ENCODE peak calls at places on chromosome 5, in five cellular contexts. D is heart right ventricle, E is Panc1, F is left ventricle myocardium inferior, Q is lung. Z is an unnamed sample. For H3K4me1, the result is how much of the 10 kb centered on the place peaks cover.

GRCh38 chr5:110055301-110055700 is 365.6 kb downstream of the MAN2A1 start:
- DNase-seq in Q (no peak), D (no peak), E (no peak), F (no peak), Z (no peak)

GRCh38 chr5:127029513-127030258 is 672 bp downstream of the MARCHF3 start:
- DNase-seq in D (peak), F (peak), E (no peak), Q (peak), Z (peak)

GRCh38 chr5:28249771-28250415 is 1211.5 kb upstream of the CDH9 start:
- DNase-seq in D (no peak), E (no peak), Q (no peak), F (no peak), Z (no peak)

GRCh38 chr5:158609729-158610128 is 490.0 kb downstream of the EBF1 start:
- DNase-seq in F (no peak), Q (no peak), E (no peak), D (no peak), Z (no peak)

GRCh38 chr5:149228610-149229297 is 42.9 kb upstream of the AFAP1L1 start:
- DNase-seq in F (no peak), D (peak), E (peak), Q (peak), Z (peak)

GRCh38 chr5:34564706-34565235 is 91.4 kb upstream of the RAI14 start:
- DNase-seq in F (peak), Q (no peak), D (peak), E (no peak), Z (peak)

GRCh38 chr5:67300321-67300720 is 103.7 kb upstream of the CD180 start:
- DNase-seq in E (no peak), F (no peak), Q (no peak), D (no peak), Z (no peak)

GRCh38 chr5:67059747-67060490 is 136.7 kb downstream of the CD180 start:
- DNase-seq in Q (no peak), D (no peak), F (no peak), E (no peak), Z (no peak)

GRCh38 chr5:177176175-177176704 is 42.7 kb downstream of the NSD1 start:
- DNase-seq in E (no peak), Q (no peak), F (no peak), D (no peak), Z (no peak)

GRCh38 chr5:73031839-73032238 is 76.0 kb downstream of the FCHO2 start:
- DNase-seq in D (peak), F (no peak), Q (no peak), E (no peak), Z (peak)

GRCh38 chr5:54357371-54358058 is 47.1 kb upstream of the ARL15 start:
- DNase-seq in Q (no peak), E (no peak), D (no peak), F (no peak), Z (no peak)

GRCh38 chr5:60453186-60453976 is 246.6 kb downstream of the DEPDC1B start:
- DNase-seq in D (no peak), E (no peak), Q (no peak), F (no peak), Z (no peak)

GRCh38 chr5:88734191-88734640 is 148.8 kb downstream of the MEF2C start:
- DNase-seq in Q (no peak), D (peak), E (no peak), F (no peak), Z (peak)

GRCh38 chr5:172429201-172429940 is 25.0 kb downstream of the SH3PXD2B start:
- DNase-seq in Q (peak), D (peak), E (no peak), F (no peak), Z (peak)

GRCh38 chr5:172426086-172426485 is 28.2 kb downstream of the SH3PXD2B start:
- DNase-seq in E (no peak), F (no peak), Q (no peak), D (no peak), Z (no peak)

GRCh38 chr5:172427202-172427601 is 27.1 kb downstream of the SH3PXD2B start:
- DNase-seq in Q (no peak), E (no peak), D (no peak), F (no peak), Z (no peak)

GRCh38 chr5:172430354-172430753 is 24.0 kb downstream of the SH3PXD2B start:
- DNase-seq in F (no peak), D (no peak), E (no peak), Q (no peak), Z (no peak)

GRCh38 chr5:172428224-172429166 is 25.8 kb downstream of the SH3PXD2B start:
- DNase-seq in F (no peak), E (no peak), Q (no peak), D (no peak), Z (no peak)
- H3K4me1 ChIP-seq in F (under half), E (under half), Q (under half), D (under half), Z (half or more)

GRCh38 chr5:107671742-107672211 is 1.0 kb upstream of the EFNA5 start:
- DNase-seq in F (peak), E (no peak), D (no peak), Q (no peak), Z (no peak)
- H3K27ac ChIP-seq in F (peak), E (peak), D (peak), Q (peak), Z (no peak)

DNA sequence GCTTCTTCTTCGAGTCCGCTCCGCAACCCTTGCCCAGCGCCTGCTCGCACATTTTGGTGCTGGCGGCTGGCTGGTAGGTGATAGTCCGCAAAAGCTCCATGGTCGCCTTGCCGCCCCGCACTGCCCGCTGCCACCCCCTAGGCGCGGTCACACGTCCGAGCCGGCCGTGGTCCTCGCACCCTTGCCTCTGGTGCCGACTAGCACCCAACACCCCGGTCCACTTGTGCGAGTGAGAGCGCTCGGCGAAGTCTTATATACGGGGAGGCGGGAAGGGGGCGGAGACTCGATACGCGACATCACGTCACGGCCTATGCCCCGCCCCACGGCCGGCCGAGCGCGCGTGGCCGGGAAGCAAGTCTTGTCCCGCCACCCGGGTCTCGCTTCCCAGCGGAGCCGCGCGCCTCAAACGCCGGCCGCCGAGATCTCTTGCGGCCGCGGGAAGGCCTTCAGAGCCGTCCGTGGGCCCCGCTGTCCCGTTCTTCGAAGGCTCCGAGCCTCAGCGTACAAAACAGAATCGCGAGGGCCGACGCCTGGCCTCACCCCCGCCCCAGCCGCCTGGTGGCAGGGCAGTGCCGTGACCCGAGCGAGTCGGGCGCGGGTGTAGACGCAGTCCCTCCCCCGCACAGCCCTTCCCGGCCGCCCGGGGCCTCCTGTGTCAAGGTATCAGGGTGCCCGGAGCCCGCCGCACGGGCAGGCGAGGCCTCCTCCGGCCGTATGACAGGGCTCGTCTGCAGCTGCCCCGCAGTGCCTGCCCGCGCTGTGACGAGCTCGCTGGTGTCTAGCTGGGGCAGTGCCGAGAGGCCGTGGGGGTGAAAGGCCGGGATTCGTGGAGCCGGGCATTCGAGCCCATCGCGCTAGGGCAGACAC is at the start of gene PLK2:
- DNase-seq in F (peak), D (peak), Q (peak), E (peak), Z (peak)
- TF ChIP-seq CTCF in F (peak), D (peak), Q (peak), E (no peak), Z (no peak)

GRCh38 chr5:174453690-174454089 is 270.7 kb upstream of the MSX2 start:
- DNase-seq in E (no peak), F (no peak), D (no peak), Q (no peak), Z (no peak)
- H3K4me1 ChIP-seq in E (under half), F (under half), D (under half), Q (under half), Z (under half)

DNA sequence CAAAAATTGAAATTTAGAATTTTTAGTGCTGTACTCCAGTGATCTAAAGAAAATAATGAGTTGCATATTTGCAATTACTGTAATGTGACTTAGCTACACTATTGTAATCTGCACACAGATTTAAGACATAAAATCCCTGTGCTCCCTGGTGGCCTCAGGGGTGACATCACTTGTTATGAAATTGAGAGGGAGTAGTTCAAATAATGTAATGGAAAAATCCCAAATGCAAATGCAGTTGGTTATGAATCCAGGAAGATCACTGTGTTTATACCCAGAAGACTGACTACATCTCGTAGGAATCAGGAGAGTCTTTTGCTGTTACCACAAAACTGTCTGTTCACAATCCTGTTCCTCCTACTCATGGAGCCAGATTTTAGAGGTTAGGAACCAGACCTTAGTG is 178.7 kb upstream of the FBXL17 start:
- DNase-seq in D (peak), F (peak), Q (no peak), E (no peak), Z (no peak)
- H3K27ac ChIP-seq in D (peak), F (peak), Q (no peak), E (no peak), Z (no peak)

GRCh38 chr5:108046955-108047670 is 334.8 kb downstream of the FBXL17 start:
- DNase-seq in E (no peak), D (no peak), F (no peak), Q (no peak), Z (no peak)
- TF ChIP-seq CTCF in E (no peak), D (no peak), F (no peak), Q (no peak), Z (no peak)

GRCh38 chr5:43456556-43456955 is 27.1 kb downstream of the TMEM267 start:
- DNase-seq in F (no peak), D (no peak), E (no peak), Q (no peak), Z (no peak)
- H3K4me1 ChIP-seq in F (under half), D (under half), E (under half), Q (under half), Z (under half)

GRCh38 chr5:101364469-101364868 is 461.4 kb upstream of the ST8SIA4 start:
- DNase-seq in E (no peak), Q (no peak), F (no peak), D (no peak), Z (peak)

GRCh38 chr5:101362067-101362466 is 459.0 kb upstream of the ST8SIA4 start:
- DNase-seq in E (no peak), F (no peak), Q (no peak), D (no peak), Z (no peak)
- H3K27ac ChIP-seq in E (no peak), F (no peak), Q (no peak), D (no peak), Z (no peak)

Z was measured in adrenal gland.